ENCODE peak calls at places on chromosome 6, in eight cellular contexts. D, O, L, I, E, S, P and V are unnamed samples.

GRCh38 chr6:144150673-144151009 is 324 bp downstream of the STX11 start:
- DNase-seq in D (peak), O (peak), L (no peak), I (peak), E (peak), S (peak), P (no peak), V (peak)

GRCh38 chr6:145829950-145830349 is 15.4 kb upstream of the FBXO30 start:
- DNase-seq in D (no peak), O (no peak), L (no peak), I (peak), E (no peak), S (no peak), P (no peak), V (no peak)

GRCh38 chr6:20740727-20741126 is 206.5 kb downstream of the CDKAL1 start:
- DNase-seq in D (no peak), O (no peak), L (no peak), I (peak), E (no peak), S (no peak), P (no peak), V (no peak)

GRCh38 chr6:110529907-110530306 is 53.5 kb upstream of the SLC22A16 start:
- DNase-seq in D (no peak), O (no peak), L (no peak), I (peak), E (no peak), S (peak), P (no peak), V (no peak)

GRCh38 chr6:90072961-90073464 is 178.7 kb downstream of the GJA10 start:
- DNase-seq in D (no peak), O (no peak), L (no peak), I (no peak), E (no peak), S (no peak), P (no peak), V (no peak)

GRCh38 chr6:1363729-1364572 is 25.4 kb upstream of the FOXF2 start:
- DNase-seq in D (peak), O (no peak), L (no peak), I (peak), E (no peak), S (no peak), P (no peak), V (no peak)

GRCh38 chr6:161476711-161477110 is 202.8 kb upstream of the AGPAT4 start:
- DNase-seq in D (no peak), O (no peak), L (no peak), I (no peak), E (no peak), S (peak), P (no peak), V (no peak)

GRCh38 chr6:107436881-107437280 is 22.5 kb downstream of the PDSS2 start:
- DNase-seq in D (no peak), O (no peak), L (no peak), I (no peak), E (no peak), S (no peak), P (no peak), V (no peak)

GRCh38 chr6:144758602-144759001 is 473.5 kb downstream of the UTRN start:
- DNase-seq in D (no peak), O (no peak), L (no peak), I (peak), E (no peak), S (peak), P (no peak), V (no peak)

GRCh38 chr6:164144316-164144715 is 729.8 kb downstream of the QKI start:
- DNase-seq in D (no peak), O (no peak), L (no peak), I (no peak), E (no peak), S (no peak), P (no peak), V (no peak)

GRCh38 chr6:37653933-37654565 is 43.6 kb downstream of the MDGA1 start:
- DNase-seq in D (peak), O (no peak), L (no peak), I (peak), E (peak), S (no peak), P (peak), V (no peak)

GRCh38 chr6:7726416-7727149 is 684 bp downstream of the BMP6 start:
- DNase-seq in D (peak), O (no peak), L (no peak), I (no peak), E (peak), S (no peak), P (no peak), V (no peak)

GRCh38 chr6:27238010-27238983 is 9.2 kb upstream of the PRSS16 start:
- DNase-seq in D (peak), O (no peak), L (no peak), I (no peak), E (no peak), S (no peak), P (no peak), V (no peak)

GRCh38 chr6:96899019-96899418 is 1.3 kb upstream of the NDUFAF4 start:
- DNase-seq in D (peak), O (no peak), L (no peak), I (peak), E (peak), S (peak), P (peak), V (no peak)

GRCh38 chr6:111669326-111669725 is 63.6 kb upstream of the TRAF3IP2 start:
- DNase-seq in D (no peak), O (no peak), L (no peak), I (no peak), E (no peak), S (no peak), P (no peak), V (no peak)

GRCh38 chr6:43779864-43780260 is 9.9 kb downstream of the VEGFA start:
- DNase-seq in D (no peak), O (peak), L (no peak), I (no peak), E (no peak), S (no peak), P (no peak), V (no peak)

GRCh38 chr6:7138921-7139358 is 31.2 kb downstream of the RREB1 start:
- DNase-seq in D (peak), O (peak), L (peak), I (no peak), E (no peak), S (no peak), P (peak), V (no peak)

GRCh38 chr6:129895692-129896091 is 34.6 kb upstream of the TMEM244 start:
- DNase-seq in D (no peak), O (no peak), L (no peak), I (peak), E (no peak), S (peak), P (no peak), V (no peak)

GRCh38 chr6:56222509-56222908 is 24.9 kb downstream of the COL21A1 start:
- DNase-seq in D (no peak), O (no peak), L (no peak), I (no peak), E (no peak), S (peak), P (no peak), V (no peak)

GRCh38 chr6:120966321-120966720 is 368.0 kb downstream of the TBC1D32 start:
- DNase-seq in D (no peak), O (no peak), L (no peak), I (no peak), E (no peak), S (no peak), P (no peak), V (no peak)

GRCh38 chr6:56802570-56802969 is 152.3 kb upstream of the BEND6 start:
- DNase-seq in D (no peak), O (no peak), L (no peak), I (peak), E (no peak), S (peak), P (peak), V (no peak)

GRCh38 chr6:167543602-167544506 is 219.0 kb downstream of the TTLL2 start:
- DNase-seq in D (no peak), O (no peak), L (no peak), I (no peak), E (no peak), S (peak), P (no peak), V (no peak)

GRCh38 chr6:53250137-53250760 is 98.5 kb downstream of the ELOVL5 start:
- DNase-seq in D (no peak), O (no peak), L (no peak), I (peak), E (no peak), S (peak), P (no peak), V (no peak)

GRCh38 chr6:160837146-160837545 is 135.1 kb downstream of the PLG start:
- DNase-seq in D (peak), O (no peak), L (no peak), I (no peak), E (no peak), S (no peak), P (no peak), V (no peak)

GRCh38 chr6:89643411-89643810 is 4.9 kb upstream of the LYRM2 start:
- DNase-seq in D (no peak), O (no peak), L (no peak), I (no peak), E (no peak), S (no peak), P (no peak), V (no peak)

GRCh38 chr6:72296375-72296774 is 325.5 kb upstream of the KCNQ5 start:
- DNase-seq in D (no peak), O (no peak), L (no peak), I (no peak), E (no peak), S (no peak), P (no peak), V (no peak)

GRCh38 chr6:77620290-77620882 is 32.5 kb upstream of the MEI4 start:
- DNase-seq in D (peak), O (no peak), L (no peak), I (no peak), E (peak), S (no peak), P (peak), V (no peak)

GRCh38 chr6:49423817-49424216 is 39.2 kb downstream of the MMUT start:
- DNase-seq in D (peak), O (no peak), L (no peak), I (no peak), E (no peak), S (no peak), P (no peak), V (no peak)

GRCh38 chr6:68777956-68778355 is 142.9 kb downstream of the ADGRB3 start:
- DNase-seq in D (no peak), O (no peak), L (no peak), I (peak), E (no peak), S (peak), P (no peak), V (no peak)

GRCh38 chr6:112846711-112847110 is 499.6 kb downstream of the RFPL4B start:
- DNase-seq in D (no peak), O (no peak), L (no peak), I (no peak), E (no peak), S (no peak), P (no peak), V (no peak)

GRCh38 chr6:125952764-125953501 is 3.6 kb upstream of the HINT3 start:
- DNase-seq in D (peak), O (peak), L (no peak), I (peak), E (peak), S (peak), P (no peak), V (peak)

GRCh38 chr6:36127462-36128016 is 2.8 kb upstream of the MAPK13 start:
- DNase-seq in D (peak), O (peak), L (no peak), I (peak), E (no peak), S (peak), P (no peak), V (peak)

GRCh38 chr6:39794231-39794630 is 2.1 kb downstream of the DAAM2 start:
- DNase-seq in D (peak), O (no peak), L (no peak), I (no peak), E (no peak), S (no peak), P (no peak), V (no peak)

GRCh38 chr6:39792501-39793450 is 600 bp downstream of the DAAM2 start:
- DNase-seq in D (no peak), O (no peak), L (no peak), I (no peak), E (no peak), S (no peak), P (no peak), V (no peak)

GRCh38 chr6:39791850-39792500 is at the start of gene DAAM2:
- DNase-seq in D (peak), O (peak), L (no peak), I (peak), E (no peak), S (peak), P (peak), V (peak)

GRCh38 chr6:39791311-39791710 is 865 bp upstream of the DAAM2 start:
- DNase-seq in D (peak), O (no peak), L (no peak), I (no peak), E (no peak), S (no peak), P (no peak), V (no peak)

GRCh38 chr6:39793528-39793927 is 1.4 kb downstream of the DAAM2 start:
- DNase-seq in D (no peak), O (no peak), L (no peak), I (no peak), E (no peak), S (no peak), P (no peak), V (no peak)
- H3K27ac ChIP-seq in D (no peak), O (no peak), L (no peak), I (peak), E (no peak), S (no peak), P (peak), V (no peak)

GRCh38 chr6:85942844-85943243 is 300.2 kb upstream of the SYNCRIP start:
- DNase-seq in D (no peak), O (no peak), L (no peak), I (no peak), E (no peak), S (no peak), P (no peak), V (no peak)

GRCh38 chr6:85936916-85937315 is 294.2 kb upstream of the SYNCRIP start:
- DNase-seq in D (no peak), O (no peak), L (no peak), I (no peak), E (no peak), S (no peak), P (no peak), V (no peak)
- H3K27ac ChIP-seq in D (no peak), O (no peak), L (no peak), I (no peak), E (no peak), S (no peak), P (no peak), V (no peak)

DNA sequence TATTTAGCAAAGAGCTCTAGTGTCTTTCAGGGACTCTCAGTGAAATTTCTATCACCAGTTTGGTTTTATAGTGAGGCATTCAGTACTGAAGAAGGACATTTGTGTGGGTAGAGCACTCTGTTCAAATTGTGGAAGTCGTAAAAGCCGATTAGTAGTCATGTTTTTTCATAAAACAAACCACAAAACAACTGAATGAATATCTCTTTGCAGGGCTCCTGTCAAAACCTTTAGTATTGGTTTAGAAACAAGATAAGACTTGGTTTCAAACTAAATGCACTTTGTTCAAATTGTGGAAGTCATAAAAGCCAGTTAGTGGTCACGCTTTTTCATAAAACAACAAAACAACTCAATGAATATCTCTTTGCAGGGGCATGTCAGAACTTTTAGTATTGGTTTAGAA is 23.8 kb downstream of the ADGRF4 start:
- DNase-seq in D (no peak), O (no peak), L (no peak), I (no peak), E (no peak), S (peak), P (no peak), V (no peak)
- H3K27ac ChIP-seq in D (no peak), O (no peak), L (no peak), I (no peak), E (no peak), S (no peak), P (no peak), V (no peak)

GRCh38 chr6:31794866-31795615 is 511 bp downstream of the VARS1 start:
- DNase-seq in D (peak), O (no peak), L (no peak), I (no peak), E (no peak), S (peak), P (no peak), V (no peak)

GRCh38 chr6:31792090-31792374 is 3.5 kb downstream of the VARS1 start:
- DNase-seq in D (no peak), O (no peak), L (no peak), I (no peak), E (no peak), S (no peak), P (no peak), V (no peak)

GRCh38 chr6:31792741-31793140 is 2.8 kb downstream of the VARS1 start:
- DNase-seq in D (no peak), O (no peak), L (no peak), I (peak), E (no peak), S (peak), P (no peak), V (no peak)

GRCh38 chr6:31794294-31794865 is 1.2 kb downstream of the VARS1 start:
- DNase-seq in D (no peak), O (no peak), L (no peak), I (peak), E (peak), S (peak), P (no peak), V (no peak)

DNA sequence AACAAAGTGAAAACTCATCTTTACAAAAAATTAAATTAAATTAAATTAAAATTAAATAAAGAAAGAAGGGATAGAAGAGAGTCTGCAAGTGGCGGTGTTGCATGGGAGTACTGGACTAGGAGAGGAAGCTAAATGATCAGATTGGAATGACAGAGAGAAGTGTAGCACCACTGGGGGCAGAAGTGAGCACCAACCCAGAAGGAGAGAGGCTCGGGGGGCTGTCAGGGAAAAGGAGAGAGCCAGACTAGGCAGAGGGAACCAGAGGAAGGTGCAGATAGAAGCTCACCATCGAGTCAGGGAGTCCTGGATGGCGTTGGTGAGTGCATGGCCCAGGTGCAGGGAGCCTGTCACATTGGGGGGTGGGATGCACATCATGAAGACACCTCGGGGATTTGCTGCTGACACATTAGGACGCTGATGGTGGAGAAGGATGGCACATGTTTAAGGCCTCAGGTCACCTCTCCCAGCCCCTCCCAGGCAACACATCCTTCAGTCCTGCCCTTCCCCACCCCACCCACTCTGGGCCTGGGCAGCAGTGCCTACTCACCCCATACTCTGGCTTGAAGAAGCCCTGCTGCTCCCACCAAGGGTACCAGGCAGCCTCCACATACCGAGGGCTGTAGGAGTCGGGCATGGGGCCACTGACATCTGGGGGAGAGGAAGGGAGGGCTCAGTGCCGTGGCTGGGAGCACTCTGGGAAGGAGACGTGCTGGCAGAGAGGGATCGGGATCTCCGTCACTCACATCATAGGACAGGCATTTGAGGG is 4.0 kb downstream of the VARS1 start:
- DNase-seq in D (peak), O (no peak), L (no peak), I (peak), E (no peak), S (peak), P (no peak), V (no peak)
- H3K27ac ChIP-seq in D (no peak), O (no peak), L (no peak), I (no peak), E (peak), S (no peak), P (no peak), V (no peak)

DNA sequence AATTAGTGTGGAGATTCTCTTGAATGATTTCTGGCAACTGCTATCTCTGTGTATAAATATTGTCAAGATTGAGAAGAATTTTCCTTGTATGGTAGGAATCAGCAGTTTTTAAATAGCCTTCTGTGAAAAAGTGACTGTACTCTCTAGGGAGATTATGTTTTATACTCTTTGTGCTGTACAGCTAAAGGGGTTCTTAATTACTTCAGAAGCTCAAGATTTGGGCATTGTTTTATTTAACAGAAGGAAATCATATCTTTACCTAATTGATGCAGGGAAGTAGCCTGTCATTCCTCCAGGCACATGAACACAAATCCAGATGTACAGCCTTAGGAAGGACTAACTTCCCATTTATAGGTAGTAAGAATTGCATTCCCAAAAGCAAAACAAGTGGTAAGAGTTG is 1.3 kb downstream of the CALHM5 start:
- DNase-seq in D (no peak), O (no peak), L (no peak), I (no peak), E (no peak), S (no peak), P (no peak), V (no peak)
- H3K27ac ChIP-seq in D (no peak), O (peak), L (no peak), I (peak), E (peak), S (peak), P (no peak), V (peak)

GRCh38 chr6:15264902-15265761 is 19.3 kb downstream of the JARID2 start:
- DNase-seq in D (no peak), O (peak), L (no peak), I (peak), E (no peak), S (peak), P (no peak), V (no peak)
- H3K27ac ChIP-seq in D (no peak), O (no peak), L (no peak), I (no peak), E (peak), S (no peak), P (no peak), V (no peak)

DNA sequence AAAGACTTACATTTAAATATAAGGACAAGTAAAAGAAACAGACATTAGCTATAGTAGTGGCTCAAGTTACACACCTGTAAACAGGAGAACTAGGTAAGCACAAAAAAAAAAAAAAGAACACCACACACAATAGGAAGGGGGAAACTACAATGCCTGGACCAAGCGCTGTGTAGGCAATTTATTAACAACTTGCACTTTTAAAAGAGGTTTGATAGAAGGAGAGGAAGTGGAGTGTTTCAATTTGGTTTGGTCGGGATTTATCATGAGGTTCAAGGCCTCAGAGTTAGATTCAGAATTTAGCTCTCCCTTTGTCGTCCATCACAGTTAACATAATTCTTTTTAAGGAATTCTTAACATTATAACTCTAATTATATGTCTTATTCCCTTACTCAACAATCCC is 1.1 kb upstream of the USP49 start:
- DNase-seq in D (no peak), O (no peak), L (no peak), I (no peak), E (no peak), S (no peak), P (no peak), V (no peak)
- H3K27ac ChIP-seq in D (no peak), O (peak), L (peak), I (peak), E (peak), S (peak), P (peak), V (peak)

GRCh38 chr6:133788556-133788955 is 100.4 kb upstream of the TCF21 start:
- DNase-seq in D (no peak), O (no peak), L (no peak), I (no peak), E (no peak), S (no peak), P (no peak), V (no peak)
- H3K27ac ChIP-seq in D (no peak), O (no peak), L (no peak), I (no peak), E (no peak), S (no peak), P (no peak), V (no peak)

GRCh38 chr6:157239671-157240058 is 83.7 kb downstream of the TMEM242 start:
- DNase-seq in D (no peak), O (no peak), L (no peak), I (no peak), E (no peak), S (no peak), P (no peak), V (no peak)
- H3K27ac ChIP-seq in D (no peak), O (no peak), L (no peak), I (no peak), E (no peak), S (no peak), P (peak), V (no peak)